ENCODE peak calls at places on chromosomes 16 and 17, in seven cellular contexts. F is body of pancreas, V is choroid plexus epithelial cell, J is pancreas, L is BJ, Y is H9, A is endodermal cell. X is an unnamed sample.

GRCh38 chr17:13269196-13269595 is 251.4 kb upstream of the ELAC2 start:
- DNase-seq in F (no peak), V (no peak), J (no peak), L (no peak), Y (no peak), A (no peak), X (peak; percentile 4)

GRCh38 chr16:57620316-57621231 is 7.9 kb upstream of the ADGRG1 start:
- DNase-seq in F (peak; percentile 68), V (no peak), J (peak; percentile 70), L (no peak), Y (no peak), A (peak; percentile 73), X (peak; percentile 61)

GRCh38 chr17:81386646-81387234 is 8.5 kb upstream of the BAHCC1 start:
- DNase-seq in F (no peak), V (no peak), J (peak; percentile 75), L (no peak), Y (no peak), A (peak; percentile 87), X (no peak)

GRCh38 chr16:49827806-49828428 is 28.0 kb downstream of the ZNF423 start:
- DNase-seq in F (no peak), V (no peak), J (no peak), L (no peak), Y (no peak), A (no peak), X (no peak)

GRCh38 chr16:56282455-56282854 is 91.2 kb downstream of the GNAO1 start:
- DNase-seq in F (no peak), V (no peak), J (no peak), L (no peak), Y (no peak), A (no peak), X (no peak)

GRCh38 chr16:67537270-67537635 is 8.6 kb downstream of the RIPOR1 start:
- DNase-seq in F (peak; percentile 43), V (peak; percentile 54), J (peak; percentile 70), L (no peak), Y (peak; percentile 63), A (peak; percentile 88), X (peak; percentile 64)

GRCh38 chr17:73013816-73014663 is 78.4 kb downstream of the SLC39A11 start:
- DNase-seq in F (no peak), V (peak; percentile 94), J (no peak), L (no peak), Y (no peak), A (peak; percentile 79), X (no peak)

GRCh38 chr16:30166202-30166902 is 17.1 kb upstream of the CORO1A start:
- DNase-seq in F (no peak), V (no peak), J (no peak), L (no peak), Y (no peak), A (no peak), X (no peak)

GRCh38 chr17:31048142-31048541 is 46.6 kb upstream of the NF1 start:
- DNase-seq in F (no peak), V (no peak), J (no peak), L (no peak), Y (no peak), A (peak; percentile 24), X (no peak)

GRCh38 chr17:72635034-72635654 is 457.3 kb downstream of the SLC39A11 start:
- DNase-seq in F (no peak), V (no peak), J (no peak), L (no peak), Y (no peak), A (no peak), X (no peak)

GRCh38 chr17:77432034-77432554 is 291.3 kb downstream of the SEC14L1 start:
- DNase-seq in F (no peak), V (no peak), J (peak; percentile 8), L (no peak), Y (no peak), A (no peak), X (no peak)

GRCh38 chr17:77428020-77428781 is 287.4 kb downstream of the SEC14L1 start:
- DNase-seq in F (no peak), V (no peak), J (no peak), L (no peak), Y (no peak), A (no peak), X (no peak)

GRCh38 chr17:77429735-77429984 is 288.9 kb downstream of the SEC14L1 start:
- DNase-seq in F (no peak), V (no peak), J (no peak), L (no peak), Y (no peak), A (no peak), X (no peak)

GRCh38 chr17:77428901-77429734 is 288.3 kb downstream of the SEC14L1 start:
- DNase-seq in F (no peak), V (no peak), J (no peak), L (no peak), Y (no peak), A (no peak), X (no peak)

DNA sequence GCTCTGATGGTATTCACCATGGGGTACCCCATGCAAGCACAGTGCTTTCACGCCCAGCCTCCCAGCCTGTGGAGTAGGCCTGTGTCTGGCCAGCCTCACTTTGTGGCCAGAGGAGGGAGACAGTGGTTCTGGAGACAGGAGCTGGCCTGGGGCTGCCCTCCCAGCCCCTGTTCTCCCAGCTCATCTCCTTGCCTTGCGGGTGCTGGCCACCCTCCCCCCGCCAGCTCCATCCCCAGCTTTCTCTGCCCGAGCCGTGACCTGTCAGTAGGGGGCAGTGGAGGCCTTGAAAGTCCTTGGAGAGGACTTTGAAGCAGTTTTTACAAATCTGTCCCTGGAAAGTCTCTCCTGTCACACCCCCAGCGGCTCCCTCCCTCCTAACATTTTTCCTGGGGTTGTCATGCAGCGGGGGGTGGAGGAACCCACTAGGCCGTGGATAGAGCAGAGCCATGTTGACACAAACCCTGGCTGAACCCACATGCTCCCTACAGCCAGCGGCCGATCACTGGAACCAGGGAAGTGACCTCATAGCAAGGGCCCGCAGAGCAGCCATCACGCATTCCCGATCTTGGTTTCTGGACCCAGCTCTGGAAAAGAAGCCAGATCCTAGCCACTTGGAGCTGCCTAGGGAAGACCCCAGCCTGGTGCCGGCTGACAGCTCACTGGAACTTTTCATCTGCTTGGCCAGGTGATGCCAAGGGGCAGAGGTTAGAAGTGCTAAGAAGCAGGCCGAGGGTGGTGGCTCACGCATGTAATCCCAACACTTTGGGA is 289.4 kb downstream of the SEC14L1 start:
- DNase-seq in F (peak; percentile 80), V (peak; percentile 94), J (peak; percentile 78), L (peak; percentile 98), Y (peak; percentile 98), A (peak; percentile 100), X (no peak)
- TF ChIP-seq CTCF in F (peak; percentile 63), V (peak; percentile 79), J (peak; percentile 50), L (peak; percentile 91), Y (peak; percentile 94), A (peak; percentile 93), X (peak; percentile 80)

GRCh38 chr16:72887537-72887936 is 160.4 kb downstream of the ZFHX3 start:
- DNase-seq in F (no peak), V (no peak), J (no peak), L (no peak), Y (no peak), A (no peak), X (no peak)

GRCh38 chr16:72891291-72892227 is 156.4 kb downstream of the ZFHX3 start:
- DNase-seq in F (no peak), V (no peak), J (no peak), L (no peak), Y (no peak), A (no peak), X (no peak)

GRCh38 chr16:72890587-72890986 is 157.3 kb downstream of the ZFHX3 start:
- DNase-seq in F (no peak), V (no peak), J (no peak), L (no peak), Y (no peak), A (no peak), X (no peak)

GRCh38 chr16:72886366-72886974 is 161.5 kb downstream of the ZFHX3 start:
- DNase-seq in F (no peak), V (no peak), J (no peak), L (no peak), Y (no peak), A (no peak), X (peak; percentile 21)

DNA sequence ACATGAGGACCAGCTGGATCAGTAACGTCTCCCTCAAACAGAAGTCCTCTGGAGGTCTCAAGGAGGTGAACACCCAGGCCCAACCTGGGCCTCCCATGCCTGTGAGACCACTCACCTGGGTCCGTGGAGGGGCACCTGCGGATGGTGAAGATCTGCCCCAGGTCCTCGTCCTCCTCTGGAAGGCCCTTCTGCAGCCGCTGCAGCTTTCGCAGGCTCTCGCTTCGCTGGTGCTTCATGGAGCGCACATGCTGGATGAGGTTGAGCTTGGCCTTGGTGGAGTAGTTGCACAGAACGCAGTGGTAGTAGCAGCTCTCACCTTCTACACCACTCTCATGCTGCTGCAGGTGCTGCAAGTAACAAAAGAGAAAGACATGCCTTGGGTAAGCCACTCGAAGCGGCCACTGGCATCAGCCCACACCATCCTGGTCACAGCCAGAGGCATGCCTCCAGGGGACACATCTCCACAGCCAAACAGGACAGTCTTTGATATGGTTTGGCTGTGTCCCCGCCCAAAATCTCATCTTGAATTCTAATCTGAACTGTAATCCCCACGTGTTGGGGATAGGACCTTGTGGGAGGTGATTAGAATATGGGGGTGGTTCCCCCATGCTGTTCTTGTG is 158.2 kb downstream of the ZFHX3 start:
- DNase-seq in F (no peak), V (no peak), J (no peak), L (no peak), Y (no peak), A (no peak), X (no peak)
- TF ChIP-seq CTCF in F (no peak), V (no peak), J (no peak), L (no peak), Y (no peak), A (no peak), X (no peak)

GRCh38 chr17:50262001-50262794 is 12.1 kb upstream of the TMEM92 start:
- DNase-seq in F (no peak), V (no peak), J (no peak), L (no peak), Y (peak; percentile 35), A (peak; percentile 54), X (no peak)
- TF ChIP-seq CTCF in F (no peak), V (no peak), J (no peak), L (no peak), Y (no peak), A (no peak), X (no peak)

DNA sequence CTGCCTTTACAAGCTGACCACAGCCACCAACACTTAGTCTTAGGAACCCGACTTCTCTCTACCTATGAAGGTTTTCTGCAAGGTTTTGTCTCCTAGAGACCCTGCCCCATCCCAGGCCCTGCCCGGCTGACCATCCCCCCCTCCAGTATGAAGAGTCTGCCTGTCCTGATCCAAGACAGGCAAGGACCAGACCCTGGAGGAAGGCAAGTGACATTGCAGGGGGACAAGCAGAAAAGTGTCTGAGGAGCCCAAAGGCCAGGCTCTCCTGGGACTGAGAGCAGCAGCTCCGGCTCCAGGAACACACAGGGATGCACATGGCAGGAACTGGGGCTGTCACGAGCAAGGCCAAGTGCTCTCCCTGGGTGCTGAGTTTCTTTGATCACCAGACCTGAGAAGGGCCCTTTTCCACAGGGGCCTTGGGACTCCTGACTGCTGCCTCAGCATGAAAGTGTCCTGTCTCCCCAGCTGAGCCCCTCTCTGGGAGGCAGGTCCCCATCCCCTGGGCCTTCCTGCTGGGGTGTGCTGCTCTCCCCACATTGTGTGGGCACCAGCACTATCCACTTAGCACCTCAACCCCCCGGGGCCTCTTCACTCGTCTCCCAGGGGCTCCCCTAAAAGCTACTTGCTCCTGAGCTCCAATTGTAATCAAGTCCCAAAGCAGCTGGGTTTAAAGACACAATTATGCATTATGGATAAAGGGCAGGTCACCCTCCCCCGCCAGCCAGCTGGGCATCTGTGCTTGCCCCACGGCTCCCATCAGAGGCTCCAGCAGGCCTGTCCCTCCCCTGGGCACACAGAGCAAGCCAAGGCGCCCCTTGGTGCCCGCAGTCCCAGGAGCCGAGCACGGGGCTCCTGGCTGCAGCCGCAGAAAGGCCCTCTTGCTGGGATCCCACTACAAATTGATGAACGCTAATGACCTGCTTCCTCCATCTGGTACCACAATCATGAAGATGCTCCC is 11.5 kb upstream of the CACNG4 start:
- DNase-seq in F (no peak), V (no peak), J (no peak), L (no peak), Y (peak; percentile 67), A (peak; percentile 84), X (no peak)
- TF ChIP-seq CTCF in F (no peak), V (no peak), J (no peak), L (no peak), Y (peak; percentile 38), A (peak; percentile 63), X (no peak)